ENCODE peak calls at places on chromosome 1, in eight cellular contexts. T, B, N, M, K, F, Z and C are unnamed samples.

GRCh38 chr1:75423616-75424015 is 187.3 kb downstream of the SLC44A5 start:
- DNase-seq in T (no peak), B (peak; percentile 3), N (no peak), M (no peak), K (no peak), F (no peak), Z (no peak), C (no peak)

GRCh38 chr1:41917835-41918449 is 780 bp downstream of the HIVEP3 start:
- DNase-seq in T (peak; percentile 47), B (peak; percentile 41), N (peak; percentile 25), M (no peak), K (peak; percentile 30), F (peak; percentile 62), Z (no peak), C (peak; percentile 26)

GRCh38 chr1:77533660-77534295 is 148.7 kb downstream of the ZZZ3 start:
- DNase-seq in T (no peak), B (peak; percentile 68), N (peak; percentile 85), M (peak; percentile 48), K (peak; percentile 83), F (peak; percentile 59), Z (no peak), C (peak; percentile 80)

GRCh38 chr1:112706505-112707216 is at the start of gene RHOC:
- DNase-seq in T (peak; percentile 80), B (peak; percentile 68), N (peak; percentile 50), M (no peak), K (peak; percentile 42), F (peak; percentile 81), Z (peak; percentile 67), C (peak; percentile 37)

GRCh38 chr1:23727362-23727811 is 15.9 kb upstream of the ELOA start:
- DNase-seq in T (peak; percentile 68), B (peak; percentile 45), N (peak; percentile 76), M (no peak), K (peak; percentile 95), F (peak; percentile 89), Z (no peak), C (peak; percentile 92)

GRCh38 chr1:44677201-44677520 is 2.6 kb downstream of the ARMH1 start:
- DNase-seq in T (no peak), B (peak; percentile 41), N (peak; percentile 65), M (no peak), K (peak; percentile 65), F (no peak), Z (no peak), C (peak; percentile 72)

GRCh38 chr1:154490327-154490726 is 11.7 kb upstream of the TDRD10 start:
- DNase-seq in T (no peak), B (no peak), N (no peak), M (no peak), K (no peak), F (no peak), Z (no peak), C (no peak)

GRCh38 chr1:23838401-23838866 is 13.2 kb upstream of the HMGCL start:
- DNase-seq in T (peak; percentile 70), B (peak; percentile 62), N (peak; percentile 37), M (peak; percentile 13), K (peak; percentile 52), F (peak; percentile 69), Z (peak; percentile 71), C (peak; percentile 37)

GRCh38 chr1:225508538-225509375 is 80.9 kb upstream of the LBR start:
- DNase-seq in T (no peak), B (peak; percentile 97), N (peak; percentile 99), M (peak; percentile 93), K (peak; percentile 99), F (peak; percentile 40), Z (peak; percentile 79), C (peak; percentile 95)

GRCh38 chr1:6245086-6245868 is 1.3 kb downstream of the HES3 start:
- DNase-seq in T (peak; percentile 78), B (peak; percentile 82), N (peak; percentile 70), M (no peak), K (peak; percentile 81), F (peak; percentile 87), Z (peak; percentile 82), C (peak; percentile 66)
- H3K4me3 ChIP-seq in T (no peak overlapping the region), B (no peak overlapping the region), N (no peak overlapping the region), M (peak overlapping the region; percentile 40), K (no peak overlapping the region), F (no peak overlapping the region), Z (no peak overlapping the region), C (no peak overlapping the region)

GRCh38 chr1:205286335-205286950 is 35.1 kb downstream of the NUAK2 start:
- DNase-seq in T (no peak), B (peak; percentile 46), N (no peak), M (no peak), K (no peak), F (no peak), Z (no peak), C (peak; percentile 51)
- H3K4me3 ChIP-seq in T (no peak overlapping the region), B (no peak overlapping the region), N (no peak overlapping the region), M (no peak overlapping the region), K (no peak overlapping the region), F (no peak overlapping the region), Z (no peak overlapping the region), C (no peak overlapping the region)

GRCh38 chr1:236041899-236042618 is 22.8 kb downstream of the NID1 start:
- DNase-seq in T (no peak), B (no peak), N (no peak), M (no peak), K (no peak), F (no peak), Z (no peak), C (no peak)

GRCh38 chr1:236044346-236044745 is 20.5 kb downstream of the NID1 start:
- DNase-seq in T (no peak), B (no peak), N (no peak), M (no peak), K (no peak), F (no peak), Z (no peak), C (no peak)

GRCh38 chr1:236035681-236036101 is 29.2 kb downstream of the NID1 start:
- DNase-seq in T (no peak), B (no peak), N (peak; percentile 86), M (no peak), K (no peak), F (no peak), Z (no peak), C (peak; percentile 46)

GRCh38 chr1:236038034-236038433 is 26.9 kb downstream of the NID1 start:
- DNase-seq in T (no peak), B (no peak), N (no peak), M (no peak), K (no peak), F (no peak), Z (no peak), C (no peak)

GRCh38 chr1:236039736-236040670 is 24.9 kb downstream of the NID1 start:
- DNase-seq in T (peak; percentile 49), B (no peak), N (peak; percentile 46), M (peak; percentile 68), K (no peak), F (no peak), Z (no peak), C (peak; percentile 57)
- H3K4me3 ChIP-seq in T (no peak overlapping the region), B (no peak overlapping the region), N (no peak overlapping the region), M (no peak overlapping the region), K (no peak overlapping the region), F (no peak overlapping the region), Z (no peak overlapping the region), C (no peak overlapping the region)

GRCh38 chr1:32358435-32358834 is 3.9 kb downstream of the FAM229A start:
- DNase-seq in T (no peak), B (no peak), N (no peak), M (no peak), K (no peak), F (no peak), Z (no peak), C (no peak)

GRCh38 chr1:32361674-32362473 is 411 bp downstream of the FAM229A start:
- DNase-seq in T (peak; percentile 67), B (peak; percentile 37), N (peak; percentile 25), M (no peak), K (peak; percentile 42), F (peak; percentile 67), Z (no peak), C (no peak)

GRCh38 chr1:32362474-32363313 is at the start of the genes FAM229A and TSSK3:
- DNase-seq in T (peak; percentile 25), B (no peak), N (no peak), M (no peak), K (no peak), F (no peak), Z (no peak), C (no peak)

GRCh38 chr1:32363713-32364112 is 1.4 kb downstream of the TSSK3 start:
- DNase-seq in T (no peak), B (no peak), N (no peak), M (no peak), K (no peak), F (peak; percentile 26), Z (no peak), C (no peak)

DNA sequence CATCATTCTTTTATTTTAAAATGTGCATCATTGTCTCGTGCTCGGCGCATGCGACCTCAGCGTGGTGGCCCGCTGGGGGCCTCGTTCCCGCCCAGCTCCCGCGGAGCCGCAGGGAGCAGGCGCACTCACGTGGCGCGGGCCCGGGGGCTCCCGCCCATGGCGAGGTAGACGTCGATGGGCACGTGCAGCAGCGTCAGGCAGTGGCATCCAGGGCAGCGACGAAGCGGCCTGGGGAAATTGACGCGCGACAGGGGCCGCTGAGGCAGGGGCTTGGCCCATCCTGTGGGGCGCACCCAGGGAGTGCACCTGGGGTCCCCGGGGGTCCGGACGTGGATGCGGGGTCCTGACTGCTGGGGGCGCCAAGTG is 994 bp downstream of the FAM229A start:
- DNase-seq in T (no peak), B (no peak), N (no peak), M (no peak), K (no peak), F (no peak), Z (no peak), C (no peak)
- H3K4me3 ChIP-seq in T (peak overlapping the region; percentile 66), B (no peak overlapping the region), N (no peak overlapping the region), M (peak overlapping the region; percentile 48), K (no peak overlapping the region), F (no peak overlapping the region), Z (no peak overlapping the region), C (no peak overlapping the region)

GRCh38 chr1:27606708-27607238 is 2.8 kb upstream of the AHDC1 start:
- DNase-seq in T (no peak), B (peak; percentile 53), N (no peak), M (no peak), K (no peak), F (no peak), Z (no peak), C (no peak)
- H3K4me3 ChIP-seq in T (no peak overlapping the region), B (no peak overlapping the region), N (no peak overlapping the region), M (no peak overlapping the region), K (no peak overlapping the region), F (no peak overlapping the region), Z (no peak overlapping the region), C (no peak overlapping the region)

GRCh38 chr1:11691928-11692711 is 610 bp downstream of the DRAXIN start:
- DNase-seq in T (no peak), B (no peak), N (no peak), M (no peak), K (no peak), F (no peak), Z (no peak), C (no peak)
- H3K4me3 ChIP-seq in T (peak overlapping the region; percentile 53), B (no peak overlapping the region), N (no peak overlapping the region), M (peak overlapping the region; percentile 22), K (no peak overlapping the region), F (no peak overlapping the region), Z (no peak overlapping the region), C (no peak overlapping the region)

DNA sequence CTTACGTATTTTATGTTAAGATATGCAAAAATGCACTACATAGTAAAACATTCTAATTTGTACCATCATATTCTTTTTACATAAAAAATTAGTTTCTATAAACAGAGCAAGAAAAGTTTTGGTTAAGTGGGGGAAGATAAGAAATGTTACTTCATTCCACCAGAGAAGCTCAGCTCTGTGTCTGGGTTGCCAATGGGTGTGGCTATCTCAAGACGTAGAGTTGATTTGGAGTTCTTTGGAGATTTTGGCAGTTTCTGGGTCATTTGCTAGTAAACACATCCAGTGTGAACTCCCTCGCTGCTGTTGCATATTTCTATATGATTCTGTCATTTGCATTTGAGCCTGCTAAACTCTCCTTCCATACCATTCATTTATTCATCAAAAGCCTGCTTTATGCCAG is 7.2 kb downstream of the RGL1 start:
- DNase-seq in T (no peak), B (no peak), N (peak; percentile 81), M (no peak), K (peak; percentile 39), F (no peak), Z (no peak), C (no peak)
- H3K4me3 ChIP-seq in T (no peak overlapping the region), B (no peak overlapping the region), N (no peak overlapping the region), M (no peak overlapping the region), K (no peak overlapping the region), F (no peak overlapping the region), Z (no peak overlapping the region), C (no peak overlapping the region)